ENCODE peak calls at places on chromosomes 12 and 14, in five cellular contexts. V is A549, X is uterus, E is progenitor cell of endocrine pancreas, Q is A172. R is an unnamed sample.

GRCh38 chr14:105021656-105022275 is 883 bp upstream of the CDCA4 start:
- DNase-seq in Q (no peak), E (peak), V (peak), X (peak), R (peak)

GRCh38 chr12:50764861-50765324 is 992 bp downstream of the ATF1 start:
- DNase-seq in X (peak), Q (peak), E (peak), V (peak), R (no peak)

GRCh38 chr12:19198272-19198671 is 68.7 kb downstream of the PLEKHA5 start:
- DNase-seq in V (peak), E (no peak), X (no peak), Q (peak), R (no peak)

GRCh38 chr14:102071283-102071998 is 15.4 kb downstream of the HSP90AA1 start:
- DNase-seq in E (no peak), V (no peak), Q (peak), X (no peak), R (no peak)

GRCh38 chr12:101570022-101570421 is 24.7 kb upstream of the MYBPC1 start:
- DNase-seq in X (no peak), E (no peak), V (peak), Q (peak), R (no peak)

GRCh38 chr14:32985881-32986280 is 47.2 kb downstream of the NPAS3 start:
- DNase-seq in Q (no peak), X (no peak), V (no peak), E (no peak), R (no peak)

GRCh38 chr12:84922721-84923120 is 10.1 kb upstream of the SLC6A15 start:
- DNase-seq in V (no peak), X (no peak), Q (no peak), E (no peak), R (no peak)

GRCh38 chr12:48934312-48934706 is 9.0 kb upstream of the FKBP11 start:
- DNase-seq in E (no peak), V (peak), X (no peak), Q (no peak), R (no peak)

GRCh38 chr14:89485264-89485663 is 68.2 kb upstream of the FOXN3 start:
- DNase-seq in X (no peak), Q (no peak), E (no peak), V (no peak), R (no peak)

GRCh38 chr14:70907996-70908917 is 998 bp downstream of the PCNX1 start:
- DNase-seq in Q (peak), E (peak), V (peak), X (peak), R (peak)

GRCh38 chr12:1519642-1520041 is 74.7 kb downstream of the FBXL14 start:
- DNase-seq in E (no peak), Q (no peak), V (no peak), X (no peak), R (no peak)

GRCh38 chr12:92020983-92021664 is 124.5 kb downstream of the BTG1 start:
- DNase-seq in X (no peak), V (no peak), E (no peak), Q (no peak), R (no peak)

GRCh38 chr12:107441906-107442305 is 243.7 kb upstream of the PWP1 start:
- DNase-seq in Q (no peak), V (no peak), X (no peak), E (no peak), R (no peak)

GRCh38 chr14:61877050-61877390 is 114.8 kb downstream of the SNAPC1 start:
- DNase-seq in X (no peak), E (no peak), V (no peak), Q (no peak), R (no peak)

GRCh38 chr12:109586385-109587296 is 13.0 kb downstream of the MVK start:
- DNase-seq in E (no peak), X (no peak), Q (no peak), V (peak), R (no peak)

GRCh38 chr12:28622416-28622815 is 432.2 kb downstream of the CCDC91 start:
- DNase-seq in V (no peak), X (no peak), E (no peak), Q (peak), R (no peak)

GRCh38 chr14:100104523-100105300 is 39.5 kb downstream of the EVL start:
- DNase-seq in X (no peak), V (no peak), Q (peak), E (no peak), R (peak)

GRCh38 chr14:106875503-106875902 is 1349.1 kb downstream of the TMEM121 start:
- DNase-seq in X (no peak), V (no peak), E (no peak), Q (no peak), R (peak)

GRCh38 chr14:30768791-30769190 is 105.6 kb upstream of the COCH start:
- DNase-seq in X (no peak), Q (no peak), V (no peak), E (no peak), R (no peak)

GRCh38 chr12:8156845-8157244 is at the start of gene ZNF705A:
- DNase-seq in V (peak), X (no peak), Q (peak), E (no peak), R (no peak)

GRCh38 chr12:52277486-52278245 is 3.2 kb downstream of the KRT86 start:
- DNase-seq in Q (no peak), V (no peak), X (no peak), E (no peak), R (no peak)

GRCh38 chr14:93023039-93023438 is 92.7 kb downstream of the ITPK1 start:
- DNase-seq in X (no peak), V (peak), E (no peak), Q (no peak), R (no peak)

GRCh38 chr14:58082491-58083098 is 69.4 kb downstream of the ARMH4 start:
- DNase-seq in V (peak), Q (peak), E (no peak), X (no peak), R (no peak)

GRCh38 chr12:29427964-29428363 is 47.0 kb upstream of the ERGIC2 start:
- DNase-seq in X (no peak), V (peak), E (no peak), Q (no peak), R (no peak)

GRCh38 chr14:38209572-38210159 is 2.0 kb downstream of the SSTR1 start:
- DNase-seq in E (no peak), V (no peak), Q (no peak), X (no peak), R (no peak)

GRCh38 chr12:44509471-44509870 is 366.6 kb downstream of the NELL2 start:
- DNase-seq in X (no peak), E (no peak), Q (no peak), V (no peak), R (no peak)

GRCh38 chr14:21735639-21736307 is 62.2 kb upstream of the OR4E1 start:
- DNase-seq in V (no peak), X (no peak), E (no peak), Q (no peak), R (no peak)

GRCh38 chr14:74612346-74613021 is 447 bp upstream of the LTBP2 start:
- DNase-seq in X (peak), V (peak), Q (peak), E (peak), R (peak)

GRCh38 chr12:123998344-123998941 is 25.4 kb downstream of the ZNF664 start:
- DNase-seq in X (no peak), E (no peak), Q (no peak), V (no peak), R (no peak)

GRCh38 chr12:50222275-50222783 is 55.2 kb upstream of the CERS5 start:
- DNase-seq in V (peak), E (no peak), Q (peak), X (peak), R (peak)

GRCh38 chr14:69042309-69043006 is 63.4 kb upstream of the ACTN1 start:
- DNase-seq in X (no peak), V (no peak), Q (no peak), E (no peak), R (no peak)

R was measured in ovary.